ENCODE peak calls at places on chromosomes 4 and X, in nine cellular contexts. W, P, G, K, Z, O, Q, B and C are unnamed samples.

GRCh38 chr4:6333301-6334202 is 63.9 kb downstream of the WFS1 start:
- DNase-seq in W (no peak), P (no peak), G (no peak), K (no peak), Z (no peak), O (no peak), Q (no peak), B (no peak), C (no peak)

GRCh38 chr4:187995322-187996207 is at the start of gene ZFP42:
- DNase-seq in W (no peak), P (peak; percentile 85), G (no peak), K (no peak), Z (no peak), O (no peak), Q (no peak), B (no peak), C (no peak)

GRCh38 chr4:100593933-100594332 is 76.1 kb upstream of the EMCN start:
- DNase-seq in W (no peak), P (no peak), G (no peak), K (no peak), Z (no peak), O (no peak), Q (no peak), B (no peak), C (no peak)

GRCh38 chr4:94676910-94677309 is 80.8 kb upstream of the BMPR1B start:
- DNase-seq in W (no peak), P (no peak), G (no peak), K (no peak), Z (peak; percentile 38), O (no peak), Q (no peak), B (no peak), C (no peak)

GRCh38 chr4:139656614-139657486 is 8.8 kb upstream of the MGST2 start:
- DNase-seq in W (peak; percentile 66), P (no peak), G (no peak), K (no peak), Z (peak; percentile 78), O (peak; percentile 64), Q (peak; percentile 56), B (peak; percentile 55), C (peak; percentile 58)

GRCh38 chr4:43251760-43252317 is 359.3 kb downstream of the GRXCR1 start:
- DNase-seq in W (no peak), P (no peak), G (no peak), K (no peak), Z (peak; percentile 15), O (no peak), Q (no peak), B (no peak), C (no peak)

GRCh38 chr4:3073158-3074077 is 920 bp downstream of the HTT-AS start:
- DNase-seq in W (no peak), P (no peak), G (peak; percentile 76), K (no peak), Z (no peak), O (no peak), Q (no peak), B (no peak), C (peak; percentile 71)

GRCh38 chrX:15680401-15680800 is 15.8 kb upstream of the CLTRN start:
- DNase-seq in W (no peak), P (no peak), G (no peak), K (no peak), Z (peak; percentile 88), O (no peak), Q (no peak), B (no peak), C (no peak)

GRCh38 chrX:151776113-151776790 is 41.7 kb downstream of the CNGA2 start:
- DNase-seq in W (no peak), P (no peak), G (peak; percentile 33), K (no peak), Z (no peak), O (no peak), Q (no peak), B (peak; percentile 53), C (no peak)

GRCh38 chr4:147777456-147778091 is 45.7 kb downstream of the ARHGAP10 start:
- DNase-seq in W (no peak), P (no peak), G (no peak), K (no peak), Z (peak; percentile 34), O (no peak), Q (peak; percentile 58), B (no peak), C (no peak)

GRCh38 chr4:89110541-89110985 is 770 bp upstream of the TIGD2 start:
- DNase-seq in W (no peak), P (no peak), G (no peak), K (no peak), Z (no peak), O (no peak), Q (no peak), B (no peak), C (no peak)

GRCh38 chr4:53967971-53968370 is 96.4 kb downstream of the CHIC2 start:
- DNase-seq in W (no peak), P (no peak), G (no peak), K (no peak), Z (peak; percentile 40), O (no peak), Q (no peak), B (no peak), C (no peak)

GRCh38 chr4:96598465-96598864 is 758.6 kb downstream of the PDHA2 start:
- DNase-seq in W (no peak), P (no peak), G (no peak), K (no peak), Z (no peak), O (no peak), Q (no peak), B (peak; percentile 47), C (no peak)

GRCh38 chr4:121164291-121164690 is at the start of gene TNIP3:
- DNase-seq in W (no peak), P (no peak), G (no peak), K (no peak), Z (peak; percentile 55), O (no peak), Q (no peak), B (no peak), C (no peak)

GRCh38 chr4:128528793-128529553 is 241.4 kb upstream of the PGRMC2 start:
- DNase-seq in W (peak; percentile 56), P (peak; percentile 58), G (no peak), K (peak; percentile 38), Z (peak; percentile 99), O (no peak), Q (peak; percentile 78), B (no peak), C (no peak)

DNA sequence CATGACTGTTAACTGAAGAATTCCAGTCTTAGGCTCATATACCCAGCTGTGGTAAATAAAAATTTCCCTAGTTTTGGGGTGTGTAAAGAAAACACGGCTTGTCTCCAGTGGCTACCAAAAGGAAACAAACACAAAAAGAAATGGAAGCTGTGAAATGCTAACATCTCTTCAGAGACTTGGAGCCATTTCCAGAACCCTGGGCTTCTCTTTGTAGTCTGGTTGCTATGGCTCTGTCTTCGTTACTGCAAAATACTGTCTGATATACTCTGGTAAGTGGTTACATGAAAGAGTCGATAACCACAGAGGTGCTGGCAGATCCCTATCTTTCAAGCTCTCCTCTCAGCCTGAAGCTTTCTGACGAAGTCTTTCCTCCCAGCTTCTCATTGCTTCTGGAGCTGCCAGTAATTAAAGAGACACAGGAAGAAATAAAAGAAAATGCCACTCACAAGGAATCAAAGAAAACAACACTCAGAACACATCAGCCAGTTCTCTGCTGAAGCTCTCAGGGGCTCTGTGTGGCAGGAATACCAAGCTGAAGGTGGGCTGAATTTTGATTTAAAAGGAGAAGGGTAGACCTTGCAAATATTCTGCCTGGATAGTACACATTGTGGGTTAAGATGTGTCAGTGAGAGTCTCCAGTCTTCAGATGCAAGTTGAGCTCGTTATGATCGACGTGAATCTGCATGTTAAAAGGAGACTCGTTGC is 107.5 kb upstream of the FAM9C start:
- DNase-seq in W (no peak), P (no peak), G (no peak), K (no peak), Z (peak; percentile 6), O (no peak), Q (no peak), B (no peak), C (no peak)
- H3K27ac ChIP-seq in W (peak overlapping the region; percentile 68), P (peak overlapping the region; percentile 73), G (peak overlapping the region; percentile 74), K (peak overlapping the region; percentile 58), Z (no peak overlapping the region), O (peak overlapping the region; percentile 25), Q (no peak overlapping the region), B (peak overlapping the region; percentile 59), C (no peak overlapping the region)

GRCh38 chr4:1743975-1744374 is 22.7 kb downstream of the TACC3 start:
- DNase-seq in W (no peak), P (no peak), G (no peak), K (no peak), Z (no peak), O (no peak), Q (no peak), B (no peak), C (no peak)
- TF ChIP-seq POLR2A in W (no peak), P (peak; percentile 10), G (no peak), K (no peak), Z (no peak), O (no peak), Q (no peak), B (no peak), C (no peak)

GRCh38 chrX:131747173-131747572 is 203.3 kb downstream of the OR13H1 start:
- DNase-seq in W (peak; percentile 66), P (no peak), G (peak; percentile 70), K (no peak), Z (peak; percentile 90), O (peak; percentile 76), Q (peak; percentile 62), B (peak; percentile 81), C (peak; percentile 58)
- H3K27ac ChIP-seq in W (peak overlapping the region; percentile 62), P (no peak overlapping the region), G (no peak overlapping the region), K (no peak overlapping the region), Z (peak overlapping the region; percentile 95), O (no peak overlapping the region), Q (peak overlapping the region; percentile 99), B (peak overlapping the region; percentile 83), C (peak overlapping the region; percentile 52)

GRCh38 chr4:48047896-48048295 is 31.3 kb downstream of the NIPAL1 start:
- DNase-seq in W (no peak), P (no peak), G (no peak), K (no peak), Z (no peak), O (peak; percentile 82), Q (no peak), B (peak; percentile 74), C (peak; percentile 85)

GRCh38 chr4:48049483-48049882 is 32.9 kb downstream of the NIPAL1 start:
- DNase-seq in W (no peak), P (no peak), G (no peak), K (no peak), Z (no peak), O (no peak), Q (no peak), B (no peak), C (no peak)

GRCh38 chr4:48046059-48046458 is 29.5 kb downstream of the NIPAL1 start:
- DNase-seq in W (no peak), P (no peak), G (no peak), K (no peak), Z (no peak), O (peak; percentile 50), Q (no peak), B (peak; percentile 30), C (no peak)

GRCh38 chr4:48044298-48044697 is 27.7 kb downstream of the NIPAL1 start:
- DNase-seq in W (no peak), P (no peak), G (no peak), K (no peak), Z (no peak), O (no peak), Q (no peak), B (no peak), C (no peak)

DNA sequence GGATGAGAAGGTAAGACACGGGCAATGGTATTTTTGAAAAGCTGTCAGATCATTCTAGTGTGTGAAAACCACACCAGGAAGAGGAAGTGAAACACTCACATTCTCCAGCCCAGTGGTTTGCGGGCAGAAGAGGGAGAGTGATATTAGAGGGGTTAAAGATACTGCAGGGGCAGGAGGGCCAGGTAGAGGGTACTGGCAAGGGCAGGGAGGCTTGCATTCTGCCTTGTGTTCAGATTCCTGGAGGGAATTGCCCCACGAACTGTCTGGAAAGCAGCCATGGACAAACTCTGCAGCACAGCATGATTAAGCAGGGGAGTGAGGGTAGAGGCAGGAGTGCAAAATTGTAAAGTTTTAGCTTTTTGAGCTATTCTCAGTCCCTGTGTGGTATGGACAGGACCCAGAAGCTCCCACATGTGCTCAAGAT is 30.9 kb downstream of the NIPAL1 start:
- DNase-seq in W (no peak), P (no peak), G (no peak), K (no peak), Z (no peak), O (peak; percentile 34), Q (no peak), B (no peak), C (peak; percentile 34)
- TF ChIP-seq POLR2A in W (no peak), P (no peak), G (no peak), K (no peak), Z (no peak), O (no peak), Q (no peak), B (no peak), C (no peak)